ENCODE peak calls at places on chromosomes 13 and 19, in seven cellular contexts. O is uterus; G is CD8-positive, alpha-beta T cell; H is GM12865; M is ACHN; C is endothelial cell; B is GOT3. Q is an unnamed sample.

GRCh38 chr13:21556051-21556450 is 47.9 kb downstream of the MICU2 start:
- DNase-seq in O (no peak), G (no peak), H (no peak), M (no peak), C (no peak), B (no peak), Q (no peak)

GRCh38 chr19:35977446-35978222 is 17.4 kb upstream of the SDHAF1 start:
- DNase-seq in O (no peak), G (peak; percentile 39), H (peak; percentile 59), M (peak; percentile 12), C (peak; percentile 59), B (no peak), Q (no peak)

GRCh38 chr13:39777527-39778061 is 122.1 kb downstream of the COG6 start:
- DNase-seq in O (no peak), G (no peak), H (peak; percentile 51), M (peak; percentile 29), C (no peak), B (no peak), Q (no peak)

GRCh38 chr19:55552620-55553019 is 7.3 kb upstream of the SBK3 start:
- DNase-seq in O (no peak), G (no peak), H (no peak), M (no peak), C (no peak), B (no peak), Q (no peak)

GRCh38 chr19:10501971-10502523 is 1.1 kb downstream of the KEAP1 start:
- DNase-seq in O (peak; percentile 68), G (peak; percentile 32), H (peak; percentile 78), M (peak; percentile 48), C (peak; percentile 39), B (no peak), Q (peak; percentile 27)

GRCh38 chr13:110815471-110816204 is 99.2 kb downstream of the ANKRD10 start:
- DNase-seq in O (no peak), G (no peak), H (peak; percentile 37), M (no peak), C (no peak), B (no peak), Q (no peak)

GRCh38 chr13:74135306-74136088 is 1.3 kb upstream of the KLF12 start:
- DNase-seq in O (peak; percentile 62), G (peak; percentile 49), H (peak; percentile 82), M (peak; percentile 73), C (peak; percentile 80), B (peak; percentile 37), Q (peak; percentile 48)

GRCh38 chr19:33259532-33259931 is 33.9 kb upstream of the SLC7A10 start:
- DNase-seq in O (no peak), G (no peak), H (no peak), M (no peak), C (no peak), B (no peak), Q (no peak)

GRCh38 chr19:17942582-17943283 is 9.9 kb downstream of the CCDC124 start:
- DNase-seq in O (no peak), G (no peak), H (no peak), M (no peak), C (no peak), B (no peak), Q (no peak)

GRCh38 chr19:4908781-4909171 is 525 bp upstream of the UHRF1 start:
- DNase-seq in O (no peak), G (no peak), H (no peak), M (no peak), C (no peak), B (no peak), Q (no peak)

GRCh38 chr19:6213696-6214585 is 65.8 kb downstream of the MLLT1 start:
- DNase-seq in O (no peak), G (no peak), H (no peak), M (no peak), C (no peak), B (no peak), Q (no peak)

GRCh38 chr19:3638208-3639193 is 11.9 kb upstream of the CACTIN start:
- DNase-seq in O (no peak), G (no peak), H (no peak), M (no peak), C (no peak), B (no peak), Q (no peak)